ENCODE peak calls at places on chromosome 15, in four cellular contexts. U is HCEC 1CT, A is psoas muscle, B is Ammon's horn. O is an unnamed sample.

GRCh38 chr15:77616072-77616471 is 16.6 kb downstream of the LINGO1 start:
- DNase-seq in U (no peak), A (no peak), B (no peak), O (no peak)

GRCh38 chr15:83559310-83559966 is 94.5 kb upstream of the ADAMTSL3 start:
- DNase-seq in U (peak; percentile 65), A (no peak), B (peak; percentile 89), O (peak; percentile 2)

GRCh38 chr15:67180514-67181191 is 73.8 kb downstream of the AAGAB start:
- DNase-seq in U (no peak), A (peak; percentile 46), B (no peak), O (no peak)

GRCh38 chr15:83310521-83311456 is 26.3 kb upstream of the BNC1 start:
- DNase-seq in U (no peak), A (no peak), B (no peak), O (no peak)

GRCh38 chr15:85499498-85499897 is 119.1 kb downstream of the AKAP13 start:
- DNase-seq in U (no peak), A (no peak), B (no peak), O (no peak)

GRCh38 chr15:101280007-101280406 is 2.7 kb upstream of the SELENOS start:
- DNase-seq in U (no peak), A (no peak), B (no peak), O (no peak)

GRCh38 chr15:67140078-67140833 is 74.9 kb downstream of the SMAD3 start:
- DNase-seq in U (no peak), A (no peak), B (no peak), O (no peak)

GRCh38 chr15:88463870-88464532 is 3.2 kb downstream of the MRPL46 start:
- DNase-seq in U (no peak), A (no peak), B (no peak), O (no peak)

GRCh38 chr15:64163662-64164362 is 990 bp upstream of the PPIB start:
- DNase-seq in U (peak; percentile 17), A (no peak), B (no peak), O (no peak)

GRCh38 chr15:35440265-35440664 is 105.7 kb downstream of the DPH6 start:
- DNase-seq in U (no peak), A (no peak), B (no peak), O (no peak)

GRCh38 chr15:31278056-31278445 is 48.6 kb upstream of the KLF13 start:
- DNase-seq in U (no peak), A (peak; percentile 25), B (peak; percentile 8), O (no peak)

GRCh38 chr15:79615754-79616153 is 183.6 kb downstream of the MINAR1 start:
- DNase-seq in U (no peak), A (no peak), B (peak; percentile 15), O (no peak)